ENCODE peak calls at places on chromosomes 7 and 10, in ten cellular contexts. One of them, this sample, is unnamed.

GRCh38 chr7:44307905-44308740 is 17.3 kb downstream of the CAMK2B start:
- DNase-seq in NCI-H2081: no peak
- DNase-seq in substantia nigra: no peak
- DNase-seq in heart right ventricle: no peak
- DNase-seq in H4: no peak
- DNase-seq in Right ventricle myocardium superior: no peak
- DNase-seq in iris pigment epithelial cell: no peak
- DNase-seq in activated CD4-positive, alpha-beta T cell treated with anti-CD3 and anti-CD28 coated beads, Interleukin-2, amount 10 ng/mL, durations not matched to agents 7 days and 5 days: no peak
- DNase-seq in NCI-H345: no peak
- DNase-seq in CD8-positive, alpha-beta T cell: no peak
- DNase-seq in this sample: no peak

GRCh38 chr7:102810916-102811315 is 62.1 kb downstream of the FAM185A start:
- DNase-seq in iris pigment epithelial cell: no peak
- DNase-seq in NCI-H345: no peak
- DNase-seq in Right ventricle myocardium superior: no peak
- DNase-seq in activated CD4-positive, alpha-beta T cell treated with anti-CD3 and anti-CD28 coated beads, Interleukin-2, amount 10 ng/mL, durations not matched to agents 7 days and 5 days: no peak
- DNase-seq in H4: no peak
- DNase-seq in NCI-H2081: no peak
- DNase-seq in heart right ventricle: no peak
- DNase-seq in substantia nigra: no peak
- DNase-seq in CD8-positive, alpha-beta T cell: no peak
- DNase-seq in this sample: no peak

GRCh38 chr10:52883996-52884871 is 111.7 kb upstream of the MBL2 start:
- DNase-seq in CD8-positive, alpha-beta T cell: no peak
- DNase-seq in iris pigment epithelial cell: peak
- DNase-seq in NCI-H345: peak
- DNase-seq in H4: peak
- DNase-seq in heart right ventricle: peak
- DNase-seq in activated CD4-positive, alpha-beta T cell treated with anti-CD3 and anti-CD28 coated beads, Interleukin-2, amount 10 ng/mL, durations not matched to agents 7 days and 5 days: peak
- DNase-seq in substantia nigra: no peak
- DNase-seq in NCI-H2081: peak
- DNase-seq in Right ventricle myocardium superior: no peak
- DNase-seq in this sample: no peak

GRCh38 chr7:15245801-15246200 is 316.0 kb downstream of the AGMO start:
- DNase-seq in NCI-H345: no peak
- DNase-seq in heart right ventricle: no peak
- DNase-seq in H4: no peak
- DNase-seq in substantia nigra: no peak
- DNase-seq in iris pigment epithelial cell: no peak
- DNase-seq in activated CD4-positive, alpha-beta T cell treated with anti-CD3 and anti-CD28 coated beads, Interleukin-2, amount 10 ng/mL, durations not matched to agents 7 days and 5 days: no peak
- DNase-seq in NCI-H2081: no peak
- DNase-seq in Right ventricle myocardium superior: no peak
- DNase-seq in CD8-positive, alpha-beta T cell: no peak
- DNase-seq in this sample: no peak

GRCh38 chr7:73940701-73941238 is 79.8 kb downstream of the TMEM270 start:
- DNase-seq in H4: no peak
- DNase-seq in NCI-H345: no peak
- DNase-seq in Right ventricle myocardium superior: no peak
- DNase-seq in heart right ventricle: no peak
- DNase-seq in NCI-H2081: no peak
- DNase-seq in substantia nigra: no peak
- DNase-seq in CD8-positive, alpha-beta T cell: no peak
- DNase-seq in iris pigment epithelial cell: no peak
- DNase-seq in activated CD4-positive, alpha-beta T cell treated with anti-CD3 and anti-CD28 coated beads, Interleukin-2, amount 10 ng/mL, durations not matched to agents 7 days and 5 days: no peak
- DNase-seq in this sample: no peak

GRCh38 chr7:98021588-98022351 is 31.8 kb upstream of the OCM2 start:
- DNase-seq in substantia nigra: peak
- DNase-seq in H4: peak
- DNase-seq in Right ventricle myocardium superior: peak
- DNase-seq in activated CD4-positive, alpha-beta T cell treated with anti-CD3 and anti-CD28 coated beads, Interleukin-2, amount 10 ng/mL, durations not matched to agents 7 days and 5 days: peak
- DNase-seq in heart right ventricle: peak
- DNase-seq in NCI-H345: peak
- DNase-seq in iris pigment epithelial cell: peak
- DNase-seq in CD8-positive, alpha-beta T cell: peak
- DNase-seq in NCI-H2081: peak
- DNase-seq in this sample: peak

GRCh38 chr7:111864291-111864976 is 302.1 kb upstream of the IMMP2L start:
- DNase-seq in NCI-H2081: no peak
- DNase-seq in activated CD4-positive, alpha-beta T cell treated with anti-CD3 and anti-CD28 coated beads, Interleukin-2, amount 10 ng/mL, durations not matched to agents 7 days and 5 days: no peak
- DNase-seq in iris pigment epithelial cell: peak
- DNase-seq in CD8-positive, alpha-beta T cell: no peak
- DNase-seq in H4: no peak
- DNase-seq in Right ventricle myocardium superior: no peak
- DNase-seq in heart right ventricle: no peak
- DNase-seq in NCI-H345: no peak
- DNase-seq in substantia nigra: no peak
- DNase-seq in this sample: no peak

GRCh38 chr7:110774066-110774465 is 316.9 kb upstream of the LRRN3 start:
- DNase-seq in substantia nigra: no peak
- DNase-seq in heart right ventricle: no peak
- DNase-seq in NCI-H345: no peak
- DNase-seq in Right ventricle myocardium superior: no peak
- DNase-seq in H4: no peak
- DNase-seq in NCI-H2081: no peak
- DNase-seq in iris pigment epithelial cell: no peak
- DNase-seq in activated CD4-positive, alpha-beta T cell treated with anti-CD3 and anti-CD28 coated beads, Interleukin-2, amount 10 ng/mL, durations not matched to agents 7 days and 5 days: no peak
- DNase-seq in CD8-positive, alpha-beta T cell: no peak
- DNase-seq in this sample: no peak

GRCh38 chr10:122988501-122988900 is 8.3 kb downstream of the PSTK start:
- DNase-seq in heart right ventricle: no peak
- DNase-seq in CD8-positive, alpha-beta T cell: no peak
- DNase-seq in iris pigment epithelial cell: no peak
- DNase-seq in substantia nigra: no peak
- DNase-seq in NCI-H345: no peak
- DNase-seq in NCI-H2081: no peak
- DNase-seq in activated CD4-positive, alpha-beta T cell treated with anti-CD3 and anti-CD28 coated beads, Interleukin-2, amount 10 ng/mL, durations not matched to agents 7 days and 5 days: no peak
- DNase-seq in H4: no peak
- DNase-seq in Right ventricle myocardium superior: no peak
- DNase-seq in this sample: no peak

GRCh38 chr7:107152011-107152410 is 16.8 kb upstream of the HBP1 start:
- DNase-seq in CD8-positive, alpha-beta T cell: no peak
- DNase-seq in Right ventricle myocardium superior: no peak
- DNase-seq in NCI-H345: no peak
- DNase-seq in heart right ventricle: no peak
- DNase-seq in substantia nigra: no peak
- DNase-seq in activated CD4-positive, alpha-beta T cell treated with anti-CD3 and anti-CD28 coated beads, Interleukin-2, amount 10 ng/mL, durations not matched to agents 7 days and 5 days: no peak
- DNase-seq in H4: peak
- DNase-seq in iris pigment epithelial cell: peak
- DNase-seq in NCI-H2081: no peak
- DNase-seq in this sample: no peak

GRCh38 chr7:47730135-47730534 is 148.2 kb upstream of the TNS3 start:
- DNase-seq in H4: no peak
- DNase-seq in heart right ventricle: no peak
- DNase-seq in substantia nigra: no peak
- DNase-seq in NCI-H2081: no peak
- DNase-seq in iris pigment epithelial cell: peak
- DNase-seq in CD8-positive, alpha-beta T cell: no peak
- DNase-seq in NCI-H345: no peak
- DNase-seq in Right ventricle myocardium superior: no peak
- DNase-seq in activated CD4-positive, alpha-beta T cell treated with anti-CD3 and anti-CD28 coated beads, Interleukin-2, amount 10 ng/mL, durations not matched to agents 7 days and 5 days: no peak
- DNase-seq in this sample: no peak

GRCh38 chr7:121329460-121330052 is 756 bp downstream of the WNT16 start:
- DNase-seq in Right ventricle myocardium superior: no peak
- DNase-seq in NCI-H345: peak
- DNase-seq in iris pigment epithelial cell: no peak
- DNase-seq in activated CD4-positive, alpha-beta T cell treated with anti-CD3 and anti-CD28 coated beads, Interleukin-2, amount 10 ng/mL, durations not matched to agents 7 days and 5 days: no peak
- DNase-seq in H4: no peak
- DNase-seq in substantia nigra: no peak
- DNase-seq in CD8-positive, alpha-beta T cell: no peak
- DNase-seq in NCI-H2081: peak
- DNase-seq in heart right ventricle: no peak
- DNase-seq in this sample: peak

GRCh38 chr10:70984986-70985719 is 96.8 kb upstream of the PCBD1 start:
- DNase-seq in substantia nigra: no peak
- DNase-seq in heart right ventricle: no peak
- DNase-seq in H4: peak
- DNase-seq in NCI-H345: no peak
- DNase-seq in iris pigment epithelial cell: no peak
- DNase-seq in activated CD4-positive, alpha-beta T cell treated with anti-CD3 and anti-CD28 coated beads, Interleukin-2, amount 10 ng/mL, durations not matched to agents 7 days and 5 days: no peak
- DNase-seq in Right ventricle myocardium superior: no peak
- DNase-seq in CD8-positive, alpha-beta T cell: no peak
- DNase-seq in NCI-H2081: no peak
- DNase-seq in this sample: no peak

This sample was measured in NCI-H2029.